ENCODE peak calls at places on chromosomes 12 and 14, in four cellular contexts. T is aorta; F is fibroblast of lung; B is CD4-positive, CD25-positive, alpha-beta regulatory T cell. P is an unnamed sample.

GRCh38 chr12:89988556-89988955 is 279.9 kb upstream of the ATP2B1 start:
- DNase-seq in F (no peak), T (no peak), B (no peak), P (no peak)

GRCh38 chr12:97560766-97561165 is 98.2 kb downstream of the RMST start:
- DNase-seq in B (no peak), F (no peak), T (no peak), P (no peak)

GRCh38 chr12:43676183-43676813 is 82.3 kb downstream of the PUS7L start:
- DNase-seq in T (no peak), F (peak; percentile 6), B (no peak), P (peak; percentile 26)

GRCh38 chr14:105475269-105475915 is 771 bp downstream of the CRIP2 start:
- DNase-seq in T (peak; percentile 93), B (no peak), F (no peak), P (no peak)

GRCh38 chr14:72443991-72444431 is 449.9 kb downstream of the DPF3 start:
- DNase-seq in B (peak; percentile 36), T (no peak), F (no peak), P (peak; percentile 59)

GRCh38 chr14:50829472-50830043 is 1.4 kb downstream of the NIN start:
- DNase-seq in F (no peak), B (no peak), T (no peak), P (no peak)

GRCh38 chr12:124422142-124422569 is 127.3 kb downstream of the RFLNA start:
- DNase-seq in B (no peak), F (peak; percentile 42), T (no peak), P (no peak)

GRCh38 chr14:60862283-60862682 is 118.6 kb downstream of the TRMT5 start:
- DNase-seq in F (peak; percentile 84), T (no peak), B (no peak), P (no peak)

GRCh38 chr12:130712346-130713065 is 3.6 kb downstream of the RIMBP2 start:
- DNase-seq in B (no peak), T (no peak), F (no peak), P (no peak)

GRCh38 chr12:116595186-116595585 is 36.0 kb downstream of the MAP1LC3B2 start:
- DNase-seq in F (peak; percentile 66), T (no peak), B (no peak), P (no peak)

GRCh38 chr14:88831285-88831684 is 6.8 kb downstream of the TTC8 start:
- DNase-seq in B (no peak), T (no peak), F (peak; percentile 57), P (no peak)

GRCh38 chr14:75297417-75298040 is 18.9 kb downstream of the FOS start:
- DNase-seq in B (no peak), T (peak; percentile 47), F (no peak), P (no peak)

GRCh38 chr12:27207626-27208413 is 36.3 kb upstream of the STK38L start:
- DNase-seq in T (no peak), F (no peak), B (no peak), P (no peak)

GRCh38 chr12:109714913-109715244 is 1.3 kb downstream of the FAM222A start:
- DNase-seq in F (no peak), T (peak; percentile 72), B (no peak), P (no peak)

GRCh38 chr12:63857771-63858670 is 13.5 kb downstream of the SRGAP1 start:
- DNase-seq in T (no peak), B (no peak), F (peak; percentile 50), P (no peak)

GRCh38 chr14:36520601-36521525 is 831 bp upstream of the NKX2-1 start:
- DNase-seq in B (no peak), F (peak; percentile 11), T (no peak), P (no peak)

GRCh38 chr12:49609875-49610154 is 4.4 kb upstream of the FAM186B start:
- DNase-seq in B (no peak), T (no peak), F (no peak), P (no peak)

GRCh38 chr14:90513151-90514014 is 116.6 kb downstream of the CALM1 start:
- DNase-seq in F (peak; percentile 54), B (no peak), T (peak; percentile 87), P (no peak)

GRCh38 chr14:39974036-39974435 is 541.8 kb upstream of the FBXO33 start:
- DNase-seq in T (no peak), B (no peak), F (no peak), P (no peak)

GRCh38 chr12:133057446-133057845 is 20.1 kb downstream of the ZNF84 start:
- DNase-seq in B (no peak), T (no peak), F (peak; percentile 25), P (no peak)

GRCh38 chr12:52496590-52497071 is 3.6 kb upstream of the KRT6A start:
- DNase-seq in B (no peak), F (peak; percentile 2), T (no peak), P (no peak)

GRCh38 chr12:71046215-71046614 is 111.6 kb downstream of the TSPAN8 start:
- DNase-seq in F (peak; percentile 64), B (no peak), T (no peak), P (no peak)

GRCh38 chr14:31340297-31341063 is 79.9 kb downstream of the HEATR5A start:
- DNase-seq in B (no peak), F (no peak), T (no peak), P (no peak)

GRCh38 chr14:31251028-31251958 is 43.7 kb upstream of the HECTD1 start:
- DNase-seq in T (no peak), F (no peak), B (no peak), P (no peak)

GRCh38 chr12:127636881-127637280 is 630.1 kb upstream of the TMEM132C start:
- DNase-seq in T (no peak), F (no peak), B (no peak), P (no peak)

GRCh38 chr12:13547283-13547682 is 350.8 kb downstream of the EMP1 start:
- DNase-seq in T (no peak), F (no peak), B (no peak), P (no peak)

GRCh38 chr12:40622246-40622838 is 69.9 kb upstream of the CNTN1 start:
- DNase-seq in T (no peak), F (peak; percentile 56), B (no peak), P (peak; percentile 20)

GRCh38 chr12:49138587-49138986 is 7.4 kb upstream of the TUBA1B start:
- DNase-seq in T (no peak), B (no peak), F (no peak), P (no peak)

GRCh38 chr14:58749066-58749669 is 111.4 kb downstream of the DACT1 start:
- DNase-seq in T (no peak), F (peak; percentile 95), B (no peak), P (no peak)

DNA sequence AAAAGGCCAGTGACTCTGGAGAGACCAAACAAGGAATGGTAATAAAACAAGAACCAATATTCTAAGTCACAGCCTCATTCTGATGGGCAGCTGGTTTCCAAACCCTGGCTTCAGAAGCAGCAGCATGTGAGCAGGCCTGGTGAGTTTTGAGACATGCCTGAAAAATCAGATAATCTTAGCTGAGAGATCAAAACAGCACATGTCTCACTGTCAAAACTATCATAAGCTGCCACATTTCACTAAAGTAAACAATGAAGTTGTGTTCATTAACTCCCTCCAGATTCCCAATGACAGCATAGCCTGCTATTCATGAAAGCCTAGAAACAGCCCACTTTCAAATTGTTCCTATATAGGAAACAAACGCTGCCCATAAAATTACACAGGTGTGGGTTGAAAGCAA is 36.5 kb downstream of the CIT start:
- DNase-seq in F (no peak), T (no peak), B (no peak), P (no peak)
- H3K27ac ChIP-seq in F (no peak overlapping the region), T (no peak overlapping the region), B (no peak overlapping the region), P (no peak overlapping the region)

GRCh38 chr12:104669057-104669770 is 212.5 kb downstream of the CHST11 start:
- DNase-seq in B (no peak), T (peak; percentile 88), F (peak; percentile 33), P (peak; percentile 49)
- H3K27ac ChIP-seq in B (peak overlapping the region; percentile 51), T (no peak overlapping the region), F (no peak overlapping the region), P (peak overlapping the region; percentile 81)

GRCh38 chr12:12467222-12467621 is 95.4 kb downstream of the DUSP16 start:
- DNase-seq in B (peak; percentile 59), F (no peak), T (no peak), P (peak; percentile 8)

GRCh38 chr12:12467701-12468218 is 94.9 kb downstream of the DUSP16 start:
- DNase-seq in F (peak; percentile 35), T (no peak), B (peak; percentile 53), P (no peak)

GRCh38 chr12:12468575-12468974 is 94.1 kb downstream of the DUSP16 start:
- DNase-seq in F (no peak), B (no peak), T (no peak), P (no peak)

GRCh38 chr12:12470751-12471300 is 91.8 kb downstream of the DUSP16 start:
- DNase-seq in B (no peak), F (no peak), T (no peak), P (no peak)

DNA sequence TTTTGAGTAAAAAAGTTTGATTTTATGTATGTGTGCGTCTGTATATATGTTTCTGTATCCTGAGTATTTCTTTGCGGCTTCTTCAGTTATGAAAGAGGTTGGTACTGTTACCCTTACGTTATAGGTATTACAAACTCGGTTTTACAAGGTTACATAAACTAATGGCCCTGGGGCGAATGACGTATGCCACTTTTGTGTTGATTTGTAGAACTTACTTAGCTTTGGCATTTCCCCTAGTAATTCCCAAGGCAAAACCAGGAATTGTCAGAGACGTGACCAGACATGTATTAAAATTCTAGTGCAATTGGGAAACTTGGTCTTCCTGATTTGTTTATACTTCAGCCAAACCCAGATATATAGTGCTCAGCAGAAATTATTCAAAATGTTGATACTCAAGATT is 93.3 kb downstream of the DUSP16 start:
- DNase-seq in T (no peak), B (no peak), F (no peak), P (no peak)
- H3K27ac ChIP-seq in T (no peak overlapping the region), B (peak overlapping the region; percentile 90), F (no peak overlapping the region), P (no peak overlapping the region)

GRCh38 chr14:22819191-22819988 is 4.2 kb upstream of the SLC7A7 start:
- DNase-seq in B (no peak), F (peak; percentile 85), T (no peak), P (no peak)
- H3K27ac ChIP-seq in B (no peak overlapping the region), F (peak overlapping the region; percentile 56), T (peak overlapping the region; percentile 68), P (no peak overlapping the region)

DNA sequence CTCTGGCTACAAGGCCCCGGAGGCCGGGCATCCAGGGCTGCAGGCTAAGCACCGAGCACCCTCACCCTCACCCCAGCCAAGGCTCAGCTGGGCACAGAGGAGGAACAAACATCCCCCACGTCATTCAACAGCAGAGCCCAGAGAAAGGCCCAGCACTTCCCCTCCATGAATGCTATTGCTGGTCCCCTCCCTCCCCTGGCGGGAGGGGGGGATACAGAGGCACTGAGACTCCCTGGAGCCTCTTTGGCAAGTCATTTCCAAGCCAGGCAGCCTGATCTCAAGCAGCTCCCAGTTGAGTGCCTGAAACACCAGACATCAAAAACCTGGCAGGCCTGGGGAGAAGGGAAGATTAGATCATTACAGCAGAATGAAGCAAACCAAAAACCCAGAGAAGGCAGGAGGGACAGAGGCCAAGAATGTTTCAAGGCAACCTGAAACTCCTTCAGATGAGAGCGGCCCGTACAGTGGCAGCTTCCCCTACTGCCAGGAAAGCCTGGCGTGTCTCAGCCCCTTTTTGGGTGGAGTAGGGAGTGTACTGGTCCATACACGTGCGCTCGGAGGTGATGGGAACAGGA is 92.1 kb downstream of the LRRC74A start:
- DNase-seq in F (peak; percentile 94), B (no peak), T (peak; percentile 85), P (peak; percentile 24)
- H3K27ac ChIP-seq in F (peak overlapping the region; percentile 89), B (no peak overlapping the region), T (peak overlapping the region; percentile 85), P (no peak overlapping the region)